ENCODE peak calls at places on chromosomes 2 and 18, in six cellular contexts. W, R, H, E, J and Z are unnamed samples.

GRCh38 chr2:228556707-228557106 is 375.2 kb upstream of the SPHKAP start:
- DNase-seq in W (no peak), R (no peak), H (no peak), E (no peak), J (no peak), Z (no peak)

GRCh38 chr2:159684796-159685195 is 27.5 kb upstream of the MARCHF7 start:
- DNase-seq in W (no peak), R (no peak), H (no peak), E (no peak), J (peak; percentile 13), Z (no peak)

GRCh38 chr2:126482582-126483464 is 173.1 kb upstream of the GYPC start:
- DNase-seq in W (no peak), R (no peak), H (no peak), E (peak; percentile 4), J (no peak), Z (peak; percentile 30)

GRCh38 chr18:63477972-63478371 is 1.2 kb downstream of the SERPINB5 start:
- DNase-seq in W (no peak), R (no peak), H (no peak), E (no peak), J (no peak), Z (no peak)

GRCh38 chr2:85792783-85793441 is 39.1 kb downstream of the ATOH8 start:
- DNase-seq in W (no peak), R (no peak), H (peak; percentile 81), E (no peak), J (peak; percentile 43), Z (no peak)

GRCh38 chr2:221997100-221997499 is 301.7 kb downstream of the PAX3 start:
- DNase-seq in W (no peak), R (no peak), H (no peak), E (no peak), J (peak; percentile 63), Z (no peak)

GRCh38 chr2:186979439-186980116 is 130.6 kb upstream of the ZSWIM2 start:
- DNase-seq in W (no peak), R (no peak), H (no peak), E (no peak), J (no peak), Z (no peak)

GRCh38 chr2:73841912-73842738 is 13.4 kb downstream of the STAMBP start:
- DNase-seq in W (no peak), R (no peak), H (no peak), E (no peak), J (no peak), Z (no peak)

GRCh38 chr2:55408098-55408882 is 11.4 kb downstream of the CCDC88A start:
- DNase-seq in W (no peak), R (no peak), H (no peak), E (no peak), J (no peak), Z (no peak)

GRCh38 chr2:168432565-168433186 is 23.4 kb upstream of the CERS6 start:
- DNase-seq in W (no peak), R (no peak), H (no peak), E (no peak), J (no peak), Z (no peak)

GRCh38 chr2:13201924-13202323 is 485.2 kb downstream of the TRIB2 start:
- DNase-seq in W (no peak), R (no peak), H (no peak), E (no peak), J (no peak), Z (no peak)

GRCh38 chr18:65988371-65988770 is 237.6 kb downstream of the CDH7 start:
- DNase-seq in W (no peak), R (no peak), H (no peak), E (no peak), J (no peak), Z (no peak)

GRCh38 chr2:38535745-38536506 is 66.8 kb downstream of the HNRNPLL start:
- DNase-seq in W (peak; percentile 86), R (peak; percentile 87), H (peak; percentile 96), E (peak; percentile 87), J (no peak), Z (peak; percentile 86)

GRCh38 chr2:176067587-176068002 is 16.2 kb downstream of the EVX2 start:
- DNase-seq in W (no peak), R (no peak), H (no peak), E (no peak), J (no peak), Z (no peak)

GRCh38 chr18:24979223-24979622 is 372.7 kb downstream of the ZNF521 start:
- DNase-seq in W (no peak), R (no peak), H (no peak), E (no peak), J (no peak), Z (no peak)

GRCh38 chr2:167750675-167751074 is 496.7 kb downstream of the STK39 start:
- DNase-seq in W (no peak), R (no peak), H (no peak), E (no peak), J (no peak), Z (no peak)

GRCh38 chr2:154263206-154263605 is 391.5 kb downstream of the GALNT13 start:
- DNase-seq in W (no peak), R (no peak), H (no peak), E (no peak), J (no peak), Z (no peak)

GRCh38 chr2:70498054-70498453 is 55.6 kb downstream of the TGFA start:
- DNase-seq in W (no peak), R (no peak), H (no peak), E (peak; percentile 4), J (no peak), Z (no peak)

GRCh38 chr2:146665801-146666200 is 1179.0 kb upstream of the ACVR2A start:
- DNase-seq in W (no peak), R (no peak), H (no peak), E (no peak), J (no peak), Z (no peak)

DNA sequence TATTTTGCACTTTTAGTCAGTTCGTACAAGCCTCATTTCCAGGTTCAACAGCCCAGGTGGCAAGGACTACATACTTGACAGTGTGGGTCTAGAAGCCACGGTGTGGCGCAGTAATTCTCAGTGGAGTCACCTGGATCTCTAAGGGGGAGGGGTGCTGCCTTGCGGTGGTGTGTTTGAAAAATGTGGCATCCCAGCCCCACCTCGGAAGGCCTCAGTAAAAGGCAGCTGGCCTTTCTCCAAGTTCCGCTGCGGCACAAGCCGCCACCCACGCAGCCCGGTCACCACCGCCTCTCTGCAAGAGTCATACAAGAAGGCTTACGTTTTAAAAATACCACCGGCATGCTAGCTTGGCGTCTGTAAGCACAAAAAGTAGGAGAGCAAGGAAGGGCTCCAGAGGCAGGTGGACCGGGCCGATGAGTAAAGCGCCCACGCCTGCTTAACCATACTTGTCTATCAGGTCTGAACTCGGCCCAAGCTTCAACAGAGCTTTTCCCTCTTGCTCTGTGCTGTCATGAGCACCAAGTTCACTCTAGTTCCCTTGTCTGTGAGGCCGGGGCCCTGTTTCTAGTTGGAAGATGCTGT is 49.5 kb downstream of the SPRED2 start:
- DNase-seq in W (peak; percentile 56), R (peak; percentile 91), H (peak; percentile 94), E (peak; percentile 85), J (peak; percentile 82), Z (peak; percentile 82)
- H3K4me3 ChIP-seq in W (no peak overlapping the region), R (peak overlapping the region; percentile 13), H (no peak overlapping the region), E (peak overlapping the region; percentile 51), J (no peak overlapping the region), Z (no peak overlapping the region)

GRCh38 chr2:118854507-118855300 is 7.3 kb upstream of the EN1 start:
- DNase-seq in W (no peak), R (no peak), H (no peak), E (no peak), J (no peak), Z (no peak)

GRCh38 chr2:118851650-118852049 is 4.2 kb upstream of the EN1 start:
- DNase-seq in W (no peak), R (no peak), H (no peak), E (no peak), J (no peak), Z (no peak)

GRCh38 chr2:118852605-118853128 is 5.2 kb upstream of the EN1 start:
- DNase-seq in W (no peak), R (no peak), H (no peak), E (no peak), J (no peak), Z (no peak)

GRCh38 chr2:118853647-118854367 is 6.4 kb upstream of the EN1 start:
- DNase-seq in W (no peak), R (no peak), H (no peak), E (no peak), J (no peak), Z (no peak)

DNA sequence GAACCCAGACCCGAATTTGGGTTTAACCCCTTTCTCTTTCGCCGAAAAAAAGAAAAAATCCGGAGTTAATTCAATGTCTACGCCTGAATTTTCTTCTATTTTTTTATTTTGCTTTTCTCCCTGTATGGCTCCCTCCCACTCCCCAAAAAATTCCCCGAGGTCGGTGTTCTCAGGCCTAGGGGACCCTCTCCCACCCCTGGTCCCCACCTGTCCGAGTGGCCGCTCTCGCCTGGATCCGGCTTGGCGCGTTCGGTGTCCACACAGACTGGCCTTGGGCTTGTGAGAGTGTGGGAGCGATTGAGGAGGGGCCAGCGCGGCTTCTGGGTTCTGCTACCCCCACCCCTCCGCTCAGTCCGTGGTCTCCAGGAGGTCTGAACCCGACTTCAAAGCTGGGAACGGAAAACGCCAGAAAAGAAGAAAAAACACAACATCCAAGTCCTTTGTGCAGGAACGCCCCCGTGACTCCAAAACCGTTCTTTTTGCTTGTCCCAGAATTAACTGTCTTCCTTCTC is 5.7 kb upstream of the EN1 start:
- DNase-seq in W (no peak), R (no peak), H (no peak), E (no peak), J (no peak), Z (no peak)
- H3K4me3 ChIP-seq in W (no peak overlapping the region), R (no peak overlapping the region), H (no peak overlapping the region), E (no peak overlapping the region), J (no peak overlapping the region), Z (no peak overlapping the region)

GRCh38 chr2:24439280-24439970 is 51.6 kb upstream of the NCOA1 start:
- DNase-seq in W (no peak), R (no peak), H (no peak), E (no peak), J (no peak), Z (no peak)

GRCh38 chr2:24438106-24438505 is 52.9 kb upstream of the NCOA1 start:
- DNase-seq in W (no peak), R (no peak), H (no peak), E (no peak), J (no peak), Z (no peak)

GRCh38 chr2:24434576-24434975 is 56.5 kb upstream of the NCOA1 start:
- DNase-seq in W (no peak), R (no peak), H (no peak), E (no peak), J (no peak), Z (no peak)

GRCh38 chr2:24432121-24432520 is 58.9 kb upstream of the NCOA1 start:
- DNase-seq in W (no peak), R (no peak), H (no peak), E (no peak), J (no peak), Z (no peak)

GRCh38 chr2:24435391-24436316 is 55.4 kb upstream of the NCOA1 start:
- DNase-seq in W (peak; percentile 83), R (peak; percentile 72), H (no peak), E (no peak), J (no peak), Z (no peak)
- H3K4me3 ChIP-seq in W (no peak overlapping the region), R (peak overlapping the region; percentile 17), H (no peak overlapping the region), E (no peak overlapping the region), J (no peak overlapping the region), Z (no peak overlapping the region)

DNA sequence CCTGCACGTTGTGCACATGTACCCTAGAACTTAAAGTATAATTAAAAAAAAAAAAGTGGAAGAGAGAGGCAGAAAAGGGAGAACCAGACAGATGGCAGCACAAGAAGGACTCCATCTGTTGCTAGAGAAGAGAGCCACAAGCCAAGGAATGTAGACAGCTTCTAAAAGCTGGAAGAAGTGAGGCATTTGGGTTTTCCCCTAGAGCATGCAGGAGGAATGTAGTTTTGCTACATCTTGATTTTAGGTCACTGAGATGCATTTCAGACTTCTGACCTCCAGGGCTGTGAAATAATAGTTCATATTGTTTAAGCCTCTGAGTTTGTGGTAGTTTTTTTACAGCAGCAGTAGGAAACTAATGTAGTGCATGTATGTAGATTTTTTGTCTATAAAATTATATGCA is 46.0 kb downstream of the CAVIN2 start:
- DNase-seq in W (no peak), R (no peak), H (no peak), E (no peak), J (no peak), Z (no peak)
- H3K4me3 ChIP-seq in W (no peak overlapping the region), R (no peak overlapping the region), H (no peak overlapping the region), E (no peak overlapping the region), J (no peak overlapping the region), Z (no peak overlapping the region)